ENCODE peak calls at places on chromosomes 4 and X, in seven cellular contexts. S is lung, K is upper lobe of right lung, J is HCT116, B is upper lobe of left lung, P is K562, T is heart right ventricle. Z is an unnamed sample.

GRCh38 chrX:79154612-79155358 is 10.3 kb downstream of the GPR174 start:
- ATAC-seq in S (no peak), K (no peak), J (no peak), B (no peak), P (no peak), T (no peak), Z (no peak)

GRCh38 chr4:147837435-147837834 is 105.5 kb downstream of the ARHGAP10 start:
- ATAC-seq in S (no peak), K (no peak), J (peak; percentile 86), B (no peak), P (peak; percentile 65), T (peak; percentile 64), Z (peak; percentile 31)

GRCh38 chr4:169015237-169015636 is 5.2 kb upstream of the CBR4 start:
- ATAC-seq in S (no peak), K (no peak), J (no peak), B (no peak), P (peak; percentile 47), T (peak; percentile 47), Z (no peak)

GRCh38 chr4:118836763-118837507 is 1.0 kb upstream of the SEC24D start:
- ATAC-seq in S (no peak), K (no peak), J (no peak), B (no peak), P (no peak), T (no peak), Z (no peak)

GRCh38 chr4:175906397-175906796 is 94.3 kb upstream of the GPM6A start:
- ATAC-seq in S (no peak), K (no peak), J (no peak), B (no peak), P (no peak), T (no peak), Z (no peak)

GRCh38 chr4:158521490-158522111 is at the start of gene RXFP1:
- ATAC-seq in S (no peak), K (no peak), J (no peak), B (no peak), P (peak; percentile 39), T (no peak), Z (no peak)

GRCh38 chr4:121510260-121510942 is 129.6 kb upstream of the QRFPR start:
- ATAC-seq in S (no peak), K (no peak), J (no peak), B (no peak), P (no peak), T (no peak), Z (no peak)

GRCh38 chr4:144280688-144281087 is 140.2 kb upstream of the GYPA start:
- ATAC-seq in S (no peak), K (no peak), J (no peak), B (no peak), P (no peak), T (no peak), Z (no peak)

GRCh38 chr4:149145803-149146202 is 669.8 kb downstream of the IQCM start:
- ATAC-seq in S (no peak), K (no peak), J (no peak), B (no peak), P (no peak), T (no peak), Z (no peak)

GRCh38 chr4:177108708-177109107 is 201.0 kb upstream of the NEIL3 start:
- ATAC-seq in S (no peak), K (no peak), J (peak; percentile 47), B (no peak), P (no peak), T (no peak), Z (no peak)

GRCh38 chr4:109005523-109005922 is 242.7 kb upstream of the ETNPPL start:
- ATAC-seq in S (no peak), K (no peak), J (no peak), B (no peak), P (peak; percentile 47), T (no peak), Z (no peak)

GRCh38 chr4:122712782-122713181 is 19.7 kb upstream of the BBS12 start:
- ATAC-seq in S (no peak), K (no peak), J (no peak), B (no peak), P (peak; percentile 47), T (no peak), Z (no peak)

GRCh38 chr4:113560579-113560978 is 201.0 kb downstream of the CAMK2D start:
- ATAC-seq in S (no peak), K (no peak), J (no peak), B (no peak), P (no peak), T (no peak), Z (no peak)

GRCh38 chr4:181528570-181529184 is 714.5 kb upstream of the TENM3 start:
- ATAC-seq in S (no peak), K (peak; percentile 94), J (peak; percentile 96), B (peak; percentile 81), P (peak; percentile 75), T (peak; percentile 76), Z (no peak)

DNA sequence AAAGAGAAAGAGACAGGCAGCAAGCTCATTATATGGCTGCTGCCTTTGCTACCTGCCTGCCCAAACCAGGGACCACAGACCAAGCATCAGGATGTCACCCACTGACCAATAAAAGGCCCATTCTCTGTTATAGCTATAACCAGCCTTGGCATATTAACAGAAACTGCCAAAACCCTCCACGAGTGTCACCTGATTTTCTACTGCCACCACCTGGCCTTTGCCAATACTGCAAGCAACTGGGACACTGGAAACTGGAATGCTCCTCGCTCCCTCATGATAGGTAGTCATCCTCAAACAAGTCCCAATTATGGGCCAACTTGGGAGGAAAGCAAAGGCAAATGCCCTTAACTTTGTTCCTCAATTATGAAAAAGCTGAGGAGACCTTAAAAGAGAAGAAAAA is 76.0 kb downstream of the SPIN4 start:
- ATAC-seq in S (peak; percentile 30), K (peak; percentile 82), J (peak; percentile 69), B (no peak), P (peak; percentile 79), T (no peak), Z (no peak)
- TF ChIP-seq CTCF in S (peak; percentile 22), K (peak; percentile 73), J (peak; percentile 20), B (peak; percentile 54), P (peak; percentile 55), T (peak; percentile 59), Z (no peak)

GRCh38 chrX:148541461-148541983 is 41.1 kb downstream of the AFF2 start:
- ATAC-seq in S (no peak), K (no peak), J (no peak), B (no peak), P (no peak), T (no peak), Z (no peak)

GRCh38 chrX:148542481-148543255 is 42.3 kb downstream of the AFF2 start:
- ATAC-seq in S (no peak), K (no peak), J (no peak), B (no peak), P (no peak), T (no peak), Z (no peak)

GRCh38 chrX:148537556-148538182 is 37.3 kb downstream of the AFF2 start:
- ATAC-seq in S (no peak), K (no peak), J (no peak), B (no peak), P (peak; percentile 67), T (no peak), Z (no peak)

GRCh38 chrX:148538582-148538981 is 38.2 kb downstream of the AFF2 start:
- ATAC-seq in S (no peak), K (no peak), J (no peak), B (no peak), P (no peak), T (no peak), Z (no peak)

GRCh38 chrX:148540114-148540513 is 39.7 kb downstream of the AFF2 start:
- ATAC-seq in S (no peak), K (no peak), J (no peak), B (no peak), P (peak; percentile 69), T (no peak), Z (no peak)
- H3K4me1 ChIP-seq in S (peaks cover 2% of the 10 kb centered on the region), K (no peaks in the 10 kb centered on the region), J (no peaks in the 10 kb centered on the region), B (no peaks in the 10 kb centered on the region), P (peaks cover 3% of the 10 kb centered on the region), T (no peaks in the 10 kb centered on the region), Z (no peaks in the 10 kb centered on the region)

GRCh38 chr4:81647388-81647787 is 175.7 kb upstream of the RASGEF1B start:
- ATAC-seq in S (no peak), K (no peak), J (no peak), B (no peak), P (no peak), T (no peak), Z (no peak)

GRCh38 chr4:81652069-81652478 is 180.4 kb upstream of the RASGEF1B start:
- ATAC-seq in S (no peak), K (no peak), J (no peak), B (no peak), P (no peak), T (no peak), Z (no peak)

GRCh38 chr4:81651500-81651899 is 179.8 kb upstream of the RASGEF1B start:
- ATAC-seq in S (no peak), K (no peak), J (no peak), B (no peak), P (no peak), T (no peak), Z (no peak)

GRCh38 chr4:81648576-81649272 is 177.0 kb upstream of the RASGEF1B start:
- ATAC-seq in S (no peak), K (no peak), J (no peak), B (no peak), P (no peak), T (no peak), Z (no peak)

DNA sequence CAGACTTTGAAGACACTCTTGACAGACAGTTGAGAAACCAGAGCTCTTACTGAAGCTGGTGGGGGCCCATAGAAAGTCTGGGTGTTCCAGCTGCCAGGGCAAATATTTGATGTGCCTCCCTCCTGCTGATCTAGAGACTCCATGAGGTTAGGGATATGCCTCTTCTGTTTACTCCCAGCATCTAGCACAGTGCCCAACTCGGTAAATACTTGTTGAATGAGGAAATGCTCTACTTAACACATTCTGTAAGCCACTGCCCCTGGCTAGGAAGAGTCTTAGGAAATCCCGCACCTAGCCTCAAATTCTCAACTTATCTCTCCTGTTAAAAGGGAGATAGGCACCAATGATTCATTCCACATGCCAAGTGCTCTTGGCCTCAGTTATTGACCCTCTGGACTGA is 179.2 kb upstream of the RASGEF1B start:
- ATAC-seq in S (no peak), K (peak; percentile 74), J (no peak), B (peak; percentile 30), P (no peak), T (no peak), Z (no peak)
- H3K9me3 ChIP-seq in S (no peaks in the 10 kb centered on the region), K (no peaks in the 10 kb centered on the region), J (no peaks in the 10 kb centered on the region), B (no peaks in the 10 kb centered on the region), P (no peaks in the 10 kb centered on the region), T (no peaks in the 10 kb centered on the region), Z (no peaks in the 10 kb centered on the region)

DNA sequence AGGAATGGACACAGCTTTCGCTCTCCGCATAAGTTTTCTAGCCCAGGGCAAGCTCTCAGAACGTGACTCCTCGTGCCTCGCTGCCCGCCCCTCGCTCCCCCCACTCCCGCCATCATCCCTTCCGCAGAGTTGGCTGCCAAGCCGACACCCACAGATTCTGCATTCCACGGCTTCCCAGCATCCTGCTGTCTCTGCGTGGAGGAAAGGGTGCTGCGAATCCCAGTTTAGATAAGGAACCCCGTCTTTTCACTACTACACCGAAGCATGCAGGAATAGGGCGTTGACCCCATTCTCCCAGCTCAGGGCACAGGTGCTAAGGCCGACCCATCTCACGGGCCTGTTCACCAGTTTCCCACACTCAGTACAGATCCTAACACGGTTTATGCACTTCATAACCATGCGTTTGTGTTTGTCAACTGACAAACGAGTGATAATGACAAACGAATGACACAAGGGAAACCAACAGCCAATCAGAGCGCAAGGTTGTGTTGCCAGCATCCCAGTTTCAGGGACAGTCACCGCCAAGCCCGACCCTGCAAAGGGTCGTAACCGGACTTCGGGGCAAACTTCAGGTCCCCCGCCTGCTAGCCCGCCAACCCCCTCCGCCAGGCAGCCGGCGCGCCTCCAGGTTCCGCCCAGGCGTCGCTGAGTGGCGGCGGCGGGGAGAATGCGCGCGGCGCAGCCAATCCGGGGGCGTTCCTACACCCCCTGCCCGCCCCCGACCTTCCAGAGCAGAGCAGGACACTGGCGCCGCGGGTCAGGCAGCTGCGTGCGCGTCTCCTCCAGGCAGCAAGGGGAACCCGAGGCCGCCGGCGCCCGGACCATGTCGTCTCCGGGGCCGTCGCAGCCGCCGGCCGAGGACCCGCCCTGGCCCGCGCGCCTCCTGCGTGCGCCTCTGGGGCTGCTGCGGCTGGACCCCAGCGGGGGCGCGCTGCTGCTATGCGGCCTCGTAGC is at the start of gene CYP2U1:
- ATAC-seq in S (peak; percentile 95), K (peak; percentile 98), J (peak; percentile 98), B (peak; percentile 96), P (peak; percentile 97), T (peak; percentile 99), Z (peak; percentile 97)
- TF ChIP-seq CTCF in S (no peak), K (peak; percentile 28), J (no peak), B (no peak), P (no peak), T (peak; percentile 37), Z (peak; percentile 45)

Z was measured in gastroesophageal sphincter.